ENCODE peak calls at places on chromosomes 4 and X, in six cellular contexts. C is IMR-90; H is endothelial cell; N is CD8-positive, alpha-beta T cell; L is RWPE1; M is fibroblast of pulmonary artery. P is an unnamed sample.
A peak's percentile ranks its signal among the peaks of the same experiment; 100 is the strongest.

GRCh38 chr4:180521181-180521580 is 1722.0 kb upstream of the TENM3 start:
- DNase-seq in C (peak; percentile 33), H (no peak), N (no peak), L (peak; percentile 13), M (no peak), P (peak; percentile 66)

GRCh38 chr4:64598068-64598467 is 188.8 kb upstream of the TECRL start:
- DNase-seq in C (no peak), H (no peak), N (no peak), L (no peak), M (no peak), P (no peak)

GRCh38 chrX:100599456-100599855 is 14.7 kb downstream of the TNMD start:
- DNase-seq in C (no peak), H (no peak), N (no peak), L (no peak), M (no peak), P (no peak)

GRCh38 chrX:129606918-129607317 is 47.8 kb downstream of the APLN start:
- DNase-seq in C (peak; percentile 36), H (peak; percentile 65), N (peak; percentile 25), L (peak; percentile 54), M (peak; percentile 61), P (no peak)

GRCh38 chr4:24770111-24770584 is 25.2 kb upstream of the SOD3 start:
- DNase-seq in C (peak; percentile 97), H (no peak), N (no peak), L (peak; percentile 48), M (peak; percentile 60), P (peak; percentile 98)

GRCh38 chr4:182010876-182011275 is 232.3 kb upstream of the TENM3 start:
- DNase-seq in C (peak; percentile 68), H (no peak), N (no peak), L (no peak), M (peak; percentile 5), P (peak; percentile 91)

GRCh38 chr4:111854494-111855087 is 290.7 kb upstream of the FAM241A start:
- DNase-seq in C (peak; percentile 30), H (peak; percentile 46), N (no peak), L (peak; percentile 16), M (peak; percentile 59), P (peak; percentile 3)

GRCh38 chr4:38160487-38161207 is 200.4 kb downstream of the PTTG2 start:
- DNase-seq in C (peak; percentile 99), H (no peak), N (peak; percentile 36), L (peak; percentile 90), M (peak; percentile 99), P (peak; percentile 94)

GRCh38 chr4:77157859-77158486 is 966 bp downstream of the CCNG2 start:
- DNase-seq in C (peak; percentile 85), H (peak; percentile 92), N (peak; percentile 80), L (peak; percentile 89), M (peak; percentile 90), P (peak; percentile 74)

GRCh38 chr4:107379054-107379869 is 340.8 kb downstream of the PAPSS1 start:
- DNase-seq in C (peak; percentile 47), H (no peak), N (no peak), L (peak; percentile 40), M (peak; percentile 35), P (peak; percentile 40)

GRCh38 chrX:87516716-87517115 is 886 bp upstream of the KLHL4 start:
- DNase-seq in C (peak; percentile 55), H (no peak), N (no peak), L (peak; percentile 27), M (peak; percentile 74), P (peak; percentile 91)

GRCh38 chr4:112145820-112146813 is 863 bp downstream of the FAM241A start:
- DNase-seq in C (peak; percentile 24), H (peak; percentile 71), N (peak; percentile 65), L (peak; percentile 64), M (peak; percentile 50), P (peak; percentile 17)

GRCh38 chrX:48474127-48474526 is 1.9 kb upstream of the FTSJ1 start:
- DNase-seq in C (no peak), H (peak; percentile 21), N (no peak), L (no peak), M (peak; percentile 39), P (no peak)

GRCh38 chrX:20026278-20026677 is 35.4 kb upstream of the BCLAF3 start:
- DNase-seq in C (peak; percentile 60), H (no peak), N (no peak), L (no peak), M (peak; percentile 24), P (peak; percentile 29)

GRCh38 chr4:163595590-163595989 is 101.1 kb downstream of the TMA16 start:
- DNase-seq in C (no peak), H (no peak), N (no peak), L (no peak), M (no peak), P (no peak)

GRCh38 chr4:95129708-95130343 is 372.1 kb downstream of the BMPR1B start:
- DNase-seq in C (peak; percentile 99), H (no peak), N (no peak), L (peak; percentile 86), M (peak; percentile 100), P (peak; percentile 99)

GRCh38 chr4:38603652-38604051 is 60.3 kb upstream of the KLF3 start:
- DNase-seq in C (no peak), H (no peak), N (no peak), L (no peak), M (no peak), P (no peak)

GRCh38 chr4:80335554-80336358 is at the start of gene CFAP299:
- DNase-seq in C (peak; percentile 90), H (peak; percentile 86), N (peak; percentile 29), L (peak; percentile 97), M (peak; percentile 91), P (peak; percentile 79)

GRCh38 chrX:130171446-130172126 is at the start of gene RAB33A:
- DNase-seq in C (no peak), H (peak; percentile 29), N (peak; percentile 67), L (no peak), M (peak; percentile 11), P (no peak)

GRCh38 chr4:36394352-36394903 is 113.0 kb downstream of the DTHD1 start:
- DNase-seq in C (no peak), H (no peak), N (peak; percentile 73), L (no peak), M (no peak), P (no peak)

GRCh38 chr4:168972601-168973000 is 37.5 kb downstream of the CBR4 start:
- DNase-seq in C (no peak), H (no peak), N (no peak), L (no peak), M (no peak), P (no peak)

GRCh38 chrX:7706032-7706431 is 136.9 kb upstream of the VCX start:
- DNase-seq in C (no peak), H (no peak), N (no peak), L (no peak), M (no peak), P (no peak)

GRCh38 chr4:5528108-5528507 is 180.3 kb downstream of the EVC2 start:
- DNase-seq in C (no peak), H (no peak), N (no peak), L (no peak), M (no peak), P (no peak)
- TF ChIP-seq CTCF in C (no peak), H (no peak), N (no peak), L (no peak), M (no peak), P (no peak)

GRCh38 chrX:36961590-36961989 is 46.6 kb upstream of the FAM47C start:
- DNase-seq in C (no peak), H (no peak), N (no peak), L (no peak), M (no peak), P (no peak)

GRCh38 chrX:36963069-36963808 is 44.9 kb upstream of the FAM47C start:
- DNase-seq in C (no peak), H (no peak), N (no peak), L (no peak), M (no peak), P (no peak)

DNA sequence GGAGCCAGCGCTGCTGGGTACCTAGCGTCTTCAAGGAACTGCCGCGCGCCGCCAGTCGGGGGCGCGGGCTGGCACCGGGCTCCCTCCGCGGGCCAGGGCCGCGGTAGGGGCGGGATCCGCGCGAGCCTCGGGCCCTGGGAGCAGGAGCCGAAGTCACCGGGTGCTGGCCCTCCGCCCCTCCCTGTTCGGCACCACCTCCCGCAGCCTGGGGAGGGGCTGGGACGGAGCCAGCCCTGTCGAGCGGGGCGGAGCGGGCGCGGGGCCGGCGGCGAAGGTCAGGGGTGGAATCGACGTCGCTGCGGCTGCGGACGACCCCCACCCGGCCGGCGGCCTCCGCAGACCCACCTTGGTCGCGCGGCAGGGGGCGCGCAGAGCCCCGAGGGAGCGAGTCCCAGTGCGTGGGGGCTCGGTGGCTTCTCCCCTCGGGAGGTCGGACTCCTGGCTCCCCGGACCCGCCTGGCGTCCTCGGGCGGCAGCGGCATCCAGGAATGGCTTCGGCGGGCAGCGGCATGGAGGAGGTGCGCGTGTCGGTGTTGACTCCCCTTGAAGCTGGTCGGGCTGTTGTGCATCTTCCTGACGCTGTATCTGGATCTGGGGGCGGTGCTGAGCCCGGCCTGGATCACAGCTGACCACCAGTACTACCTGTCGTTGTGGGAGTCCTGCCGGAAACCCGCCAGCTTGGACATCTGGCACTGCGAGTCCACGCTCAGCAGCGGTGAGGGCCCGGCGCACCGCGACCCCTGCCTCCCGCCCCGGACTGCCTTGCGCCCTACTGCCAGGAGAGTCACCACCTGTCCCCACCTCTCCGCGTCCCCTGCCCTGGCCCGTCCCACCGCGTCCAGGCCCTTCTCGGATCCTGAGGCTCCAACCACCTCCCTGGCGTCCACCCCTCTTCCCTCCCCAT is 50.5 kb upstream of the FAM47C start:
- DNase-seq in C (no peak), H (peak; percentile 43), N (no peak), L (peak; percentile 12), M (no peak), P (no peak)
- TF ChIP-seq CTCF in C (no peak), H (no peak), N (no peak), L (no peak), M (no peak), P (no peak)

GRCh38 chr4:61541474-61541873 is 341.3 kb downstream of the ADGRL3 start:
- DNase-seq in C (no peak), H (no peak), N (no peak), L (no peak), M (no peak), P (no peak)
- TF ChIP-seq CTCF in C (no peak), H (no peak), N (no peak), L (no peak), M (no peak), P (peak; percentile 18)

DNA sequence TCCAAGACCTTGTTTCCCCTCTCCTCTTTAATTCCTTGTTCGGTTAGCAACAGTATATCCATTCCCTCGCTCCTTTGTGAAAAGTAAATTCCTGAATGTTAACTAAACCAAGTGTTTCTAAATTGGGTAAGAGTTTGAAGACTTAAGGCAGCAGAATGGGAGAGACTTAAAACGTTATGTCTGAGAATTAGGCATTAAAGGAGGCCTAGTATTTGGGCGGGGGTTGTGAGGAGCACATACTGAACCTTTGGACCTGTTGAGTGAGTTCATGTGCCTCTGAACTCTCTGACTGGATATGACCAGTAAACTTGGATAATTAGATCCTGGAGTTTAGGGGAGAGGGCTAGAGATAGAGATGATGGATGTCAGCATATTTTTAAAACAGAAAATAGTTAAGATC is 1.2 kb downstream of the MSMO1 start:
- DNase-seq in C (no peak), H (no peak), N (no peak), L (no peak), M (no peak), P (no peak)
- TF ChIP-seq CTCF in C (no peak), H (no peak), N (no peak), L (no peak), M (no peak), P (no peak)

GRCh38 chrX:110135618-110136017 is 132.7 kb downstream of the TMEM164 start:
- DNase-seq in C (peak; percentile 5), H (no peak), N (no peak), L (no peak), M (peak; percentile 35), P (no peak)
- TF ChIP-seq CTCF in C (no peak), H (no peak), N (no peak), L (no peak), M (no peak), P (no peak)

GRCh38 chr4:108834787-108835384 is 72.0 kb upstream of the ETNPPL start:
- DNase-seq in C (peak; percentile 74), H (no peak), N (no peak), L (peak; percentile 30), M (peak; percentile 71), P (peak; percentile 46)
- TF ChIP-seq CTCF in C (peak; percentile 89), H (peak; percentile 84), N (no peak), L (peak; percentile 72), M (peak; percentile 78), P (peak; percentile 74)

P was measured in astrocyte.